ENCODE peak calls at places on chromosomes 5 and 9, in eight cellular contexts. One of them, this sample, is unnamed.

GRCh38 chr5:587403-587802 is 24.7 kb upstream of the CEP72 start:
- DNase-seq in tibial nerve: no peak
- DNase-seq in transverse colon: no peak
- DNase-seq in BJ: no peak
- DNase-seq in stimulated activated CD8-positive, alpha-beta memory T cell treated with anti-CD3 and anti-CD28 coated beads, Interleukin-7, amount 100 ng/mL, for 24 hours: no peak
- DNase-seq in activated B cell treated with CpG ODN at 0.5 μM for 24 hours: no peak
- DNase-seq in NCI-H1092 treated with DMSO at 0.1 percent for 48 hours: no peak
- DNase-seq in tibial artery: no peak
- DNase-seq in this sample: no peak

GRCh38 chr9:82504620-82505019 is 516.0 kb downstream of the SPATA31D1 start:
- DNase-seq in tibial nerve: no peak
- DNase-seq in transverse colon: no peak
- DNase-seq in BJ: no peak
- DNase-seq in stimulated activated CD8-positive, alpha-beta memory T cell treated with anti-CD3 and anti-CD28 coated beads, Interleukin-7, amount 100 ng/mL, for 24 hours: no peak
- DNase-seq in activated B cell treated with CpG ODN at 0.5 μM for 24 hours: no peak
- DNase-seq in NCI-H1092 treated with DMSO at 0.1 percent for 48 hours: no peak
- DNase-seq in tibial artery: no peak
- DNase-seq in this sample: no peak

GRCh38 chr5:113224605-113225065 is 210.2 kb downstream of the TSSK1B start:
- DNase-seq in tibial nerve: no peak
- DNase-seq in transverse colon: no peak
- DNase-seq in BJ: no peak
- DNase-seq in stimulated activated CD8-positive, alpha-beta memory T cell treated with anti-CD3 and anti-CD28 coated beads, Interleukin-7, amount 100 ng/mL, for 24 hours: no peak
- DNase-seq in activated B cell treated with CpG ODN at 0.5 μM for 24 hours: no peak
- DNase-seq in NCI-H1092 treated with DMSO at 0.1 percent for 48 hours: no peak
- DNase-seq in tibial artery: no peak
- DNase-seq in this sample: no peak

GRCh38 chr5:135344351-135344750 is 54.7 kb downstream of the MACROH2A1 start:
- DNase-seq in tibial nerve: no peak
- DNase-seq in transverse colon: no peak
- DNase-seq in BJ: no peak
- DNase-seq in stimulated activated CD8-positive, alpha-beta memory T cell treated with anti-CD3 and anti-CD28 coated beads, Interleukin-7, amount 100 ng/mL, for 24 hours: no peak
- DNase-seq in activated B cell treated with CpG ODN at 0.5 μM for 24 hours: no peak
- DNase-seq in NCI-H1092 treated with DMSO at 0.1 percent for 48 hours: no peak
- DNase-seq in tibial artery: no peak
- DNase-seq in this sample: no peak

GRCh38 chr9:105064248-105065118 is 136.5 kb upstream of the ABCA1 start:
- DNase-seq in tibial nerve: peak; percentile 86
- DNase-seq in transverse colon: peak; percentile 93
- DNase-seq in BJ: peak; percentile 90
- DNase-seq in stimulated activated CD8-positive, alpha-beta memory T cell treated with anti-CD3 and anti-CD28 coated beads, Interleukin-7, amount 100 ng/mL, for 24 hours: no peak
- DNase-seq in activated B cell treated with CpG ODN at 0.5 μM for 24 hours: no peak
- DNase-seq in NCI-H1092 treated with DMSO at 0.1 percent for 48 hours: peak; percentile 94
- DNase-seq in tibial artery: peak; percentile 95
- DNase-seq in this sample: peak; percentile 59

GRCh38 chr5:8517461-8517860 is 648.5 kb downstream of the MTRR start:
- DNase-seq in tibial nerve: no peak
- DNase-seq in transverse colon: no peak
- DNase-seq in BJ: no peak
- DNase-seq in stimulated activated CD8-positive, alpha-beta memory T cell treated with anti-CD3 and anti-CD28 coated beads, Interleukin-7, amount 100 ng/mL, for 24 hours: no peak
- DNase-seq in activated B cell treated with CpG ODN at 0.5 μM for 24 hours: no peak
- DNase-seq in NCI-H1092 treated with DMSO at 0.1 percent for 48 hours: no peak
- DNase-seq in tibial artery: no peak
- DNase-seq in this sample: no peak

GRCh38 chr5:77311217-77311571 is 100.7 kb downstream of the PDE8B start:
- DNase-seq in tibial nerve: no peak
- DNase-seq in transverse colon: no peak
- DNase-seq in BJ: no peak
- DNase-seq in stimulated activated CD8-positive, alpha-beta memory T cell treated with anti-CD3 and anti-CD28 coated beads, Interleukin-7, amount 100 ng/mL, for 24 hours: no peak
- DNase-seq in activated B cell treated with CpG ODN at 0.5 μM for 24 hours: no peak
- DNase-seq in NCI-H1092 treated with DMSO at 0.1 percent for 48 hours: no peak
- DNase-seq in tibial artery: no peak
- DNase-seq in this sample: no peak

GRCh38 chr5:156680845-156681244 is 169.2 kb upstream of the PPP1R2B start:
- DNase-seq in tibial nerve: no peak
- DNase-seq in transverse colon: no peak
- DNase-seq in BJ: no peak
- DNase-seq in stimulated activated CD8-positive, alpha-beta memory T cell treated with anti-CD3 and anti-CD28 coated beads, Interleukin-7, amount 100 ng/mL, for 24 hours: no peak
- DNase-seq in activated B cell treated with CpG ODN at 0.5 μM for 24 hours: no peak
- DNase-seq in NCI-H1092 treated with DMSO at 0.1 percent for 48 hours: no peak
- DNase-seq in tibial artery: no peak
- DNase-seq in this sample: no peak

GRCh38 chr5:143174714-143175398 is 228.6 kb downstream of the NR3C1 start:
- DNase-seq in tibial nerve: no peak
- DNase-seq in transverse colon: no peak
- DNase-seq in BJ: no peak
- DNase-seq in stimulated activated CD8-positive, alpha-beta memory T cell treated with anti-CD3 and anti-CD28 coated beads, Interleukin-7, amount 100 ng/mL, for 24 hours: no peak
- DNase-seq in activated B cell treated with CpG ODN at 0.5 μM for 24 hours: no peak
- DNase-seq in NCI-H1092 treated with DMSO at 0.1 percent for 48 hours: no peak
- DNase-seq in tibial artery: no peak
- DNase-seq in this sample: no peak

GRCh38 chr5:23208959-23209431 is 298.4 kb upstream of the PRDM9 start:
- DNase-seq in tibial nerve: no peak
- DNase-seq in transverse colon: no peak
- DNase-seq in BJ: no peak
- DNase-seq in stimulated activated CD8-positive, alpha-beta memory T cell treated with anti-CD3 and anti-CD28 coated beads, Interleukin-7, amount 100 ng/mL, for 24 hours: no peak
- DNase-seq in activated B cell treated with CpG ODN at 0.5 μM for 24 hours: no peak
- DNase-seq in NCI-H1092 treated with DMSO at 0.1 percent for 48 hours: peak; percentile 68
- DNase-seq in tibial artery: no peak
- DNase-seq in this sample: no peak

GRCh38 chr5:131377785-131378325 is 114.0 kb downstream of the CDC42SE2 start:
- DNase-seq in tibial nerve: no peak
- DNase-seq in transverse colon: no peak
- DNase-seq in BJ: no peak
- DNase-seq in stimulated activated CD8-positive, alpha-beta memory T cell treated with anti-CD3 and anti-CD28 coated beads, Interleukin-7, amount 100 ng/mL, for 24 hours: no peak
- DNase-seq in activated B cell treated with CpG ODN at 0.5 μM for 24 hours: no peak
- DNase-seq in NCI-H1092 treated with DMSO at 0.1 percent for 48 hours: no peak
- DNase-seq in tibial artery: no peak
- DNase-seq in this sample: no peak

GRCh38 chr5:117186751-117187150 is 612.1 kb upstream of the SEMA6A start:
- DNase-seq in tibial nerve: no peak
- DNase-seq in transverse colon: no peak
- DNase-seq in BJ: no peak
- DNase-seq in stimulated activated CD8-positive, alpha-beta memory T cell treated with anti-CD3 and anti-CD28 coated beads, Interleukin-7, amount 100 ng/mL, for 24 hours: no peak
- DNase-seq in activated B cell treated with CpG ODN at 0.5 μM for 24 hours: no peak
- DNase-seq in NCI-H1092 treated with DMSO at 0.1 percent for 48 hours: no peak
- DNase-seq in tibial artery: no peak
- DNase-seq in this sample: no peak

GRCh38 chr9:21070887-21071286 is 6.9 kb downstream of the IFNB1 start:
- DNase-seq in tibial nerve: no peak
- DNase-seq in transverse colon: no peak
- DNase-seq in BJ: no peak
- DNase-seq in stimulated activated CD8-positive, alpha-beta memory T cell treated with anti-CD3 and anti-CD28 coated beads, Interleukin-7, amount 100 ng/mL, for 24 hours: no peak
- DNase-seq in activated B cell treated with CpG ODN at 0.5 μM for 24 hours: no peak
- DNase-seq in NCI-H1092 treated with DMSO at 0.1 percent for 48 hours: no peak
- DNase-seq in tibial artery: no peak
- DNase-seq in this sample: no peak

GRCh38 chr9:127384901-127385300 is 12.1 kb upstream of the SLC2A8 start:
- DNase-seq in tibial nerve: no peak
- DNase-seq in transverse colon: no peak
- DNase-seq in BJ: no peak
- DNase-seq in stimulated activated CD8-positive, alpha-beta memory T cell treated with anti-CD3 and anti-CD28 coated beads, Interleukin-7, amount 100 ng/mL, for 24 hours: no peak
- DNase-seq in activated B cell treated with CpG ODN at 0.5 μM for 24 hours: no peak
- DNase-seq in NCI-H1092 treated with DMSO at 0.1 percent for 48 hours: no peak
- DNase-seq in tibial artery: no peak
- DNase-seq in this sample: no peak

GRCh38 chr9:18194316-18194715 is 279.6 kb upstream of the ADAMTSL1 start:
- DNase-seq in tibial nerve: no peak
- DNase-seq in transverse colon: no peak
- DNase-seq in BJ: no peak
- DNase-seq in stimulated activated CD8-positive, alpha-beta memory T cell treated with anti-CD3 and anti-CD28 coated beads, Interleukin-7, amount 100 ng/mL, for 24 hours: no peak
- DNase-seq in activated B cell treated with CpG ODN at 0.5 μM for 24 hours: no peak
- DNase-seq in NCI-H1092 treated with DMSO at 0.1 percent for 48 hours: no peak
- DNase-seq in tibial artery: no peak
- DNase-seq in this sample: no peak

GRCh38 chr5:152393420-152393819 is 11.7 kb downstream of the NMUR2 start:
- DNase-seq in tibial nerve: no peak
- DNase-seq in transverse colon: no peak
- DNase-seq in BJ: no peak
- DNase-seq in stimulated activated CD8-positive, alpha-beta memory T cell treated with anti-CD3 and anti-CD28 coated beads, Interleukin-7, amount 100 ng/mL, for 24 hours: no peak
- DNase-seq in activated B cell treated with CpG ODN at 0.5 μM for 24 hours: no peak
- DNase-seq in NCI-H1092 treated with DMSO at 0.1 percent for 48 hours: no peak
- DNase-seq in tibial artery: no peak
- DNase-seq in this sample: no peak

GRCh38 chr5:168132186-168132585 is 159.3 kb upstream of the WWC1 start:
- DNase-seq in tibial nerve: no peak
- DNase-seq in transverse colon: no peak
- DNase-seq in BJ: no peak
- DNase-seq in stimulated activated CD8-positive, alpha-beta memory T cell treated with anti-CD3 and anti-CD28 coated beads, Interleukin-7, amount 100 ng/mL, for 24 hours: no peak
- DNase-seq in activated B cell treated with CpG ODN at 0.5 μM for 24 hours: no peak
- DNase-seq in NCI-H1092 treated with DMSO at 0.1 percent for 48 hours: no peak
- DNase-seq in tibial artery: no peak
- DNase-seq in this sample: no peak

GRCh38 chr9:113541019-113541900 is 77.7 kb downstream of the RGS3 start:
- DNase-seq in tibial nerve: no peak
- DNase-seq in transverse colon: peak; percentile 55
- DNase-seq in BJ: no peak
- DNase-seq in stimulated activated CD8-positive, alpha-beta memory T cell treated with anti-CD3 and anti-CD28 coated beads, Interleukin-7, amount 100 ng/mL, for 24 hours: no peak
- DNase-seq in activated B cell treated with CpG ODN at 0.5 μM for 24 hours: no peak
- DNase-seq in NCI-H1092 treated with DMSO at 0.1 percent for 48 hours: no peak
- DNase-seq in tibial artery: peak; percentile 19
- DNase-seq in this sample: no peak

GRCh38 chr9:86135374-86135773 is 36.0 kb upstream of the GOLM1 start:
- DNase-seq in tibial nerve: no peak
- DNase-seq in transverse colon: no peak
- DNase-seq in BJ: no peak
- DNase-seq in stimulated activated CD8-positive, alpha-beta memory T cell treated with anti-CD3 and anti-CD28 coated beads, Interleukin-7, amount 100 ng/mL, for 24 hours: no peak
- DNase-seq in activated B cell treated with CpG ODN at 0.5 μM for 24 hours: no peak
- DNase-seq in NCI-H1092 treated with DMSO at 0.1 percent for 48 hours: no peak
- DNase-seq in tibial artery: no peak
- DNase-seq in this sample: no peak